ENCODE peak calls at places on chromosomes 16 and 17, in six cellular contexts. U, Y, B, T, I and G are unnamed samples.

GRCh38 chr17:80363518-80364090 is 51.4 kb upstream of the ENDOV start:
- DNase-seq in Y (no peak), B (no peak), U (no peak), T (no peak), I (no peak), G (no peak)

GRCh38 chr16:86067516-86067915 is 168.6 kb downstream of the IRF8 start:
- DNase-seq in T (no peak), B (no peak), U (no peak), I (no peak), Y (no peak), G (no peak)

GRCh38 chr16:83990492-83990891 is 22.4 kb downstream of the NECAB2 start:
- DNase-seq in U (no peak), Y (no peak), B (no peak), T (no peak), I (no peak), G (no peak)

GRCh38 chr17:14143678-14144077 is 74.4 kb downstream of the COX10 start:
- DNase-seq in Y (no peak), I (no peak), B (peak), U (no peak), T (no peak), G (no peak)

GRCh38 chr16:84281077-84281476 is 13.6 kb upstream of the WFDC1 start:
- DNase-seq in B (peak), U (no peak), Y (no peak), I (peak), T (no peak), G (peak)

GRCh38 chr16:80280557-80280956 is 260.2 kb upstream of the DYNLRB2 start:
- DNase-seq in B (no peak), Y (no peak), I (no peak), U (no peak), T (no peak), G (no peak)

GRCh38 chr17:19513897-19514488 is 19.7 kb upstream of the SLC47A1 start:
- DNase-seq in Y (peak), T (peak), U (no peak), I (peak), B (peak), G (peak)

GRCh38 chr16:11597268-11597690 is 10.6 kb upstream of the LITAF start:
- DNase-seq in Y (peak), I (peak), T (no peak), U (no peak), B (peak), G (peak)

GRCh38 chr17:50221500-50222480 is 20.4 kb upstream of the COL1A1 start:
- DNase-seq in B (peak), Y (peak), I (peak), U (peak), T (no peak), G (peak)

GRCh38 chr16:83588070-83588469 is 219.7 kb upstream of the HSBP1 start:
- DNase-seq in U (peak), I (no peak), T (no peak), Y (no peak), B (no peak), G (no peak)

GRCh38 chr17:2394775-2395191 is 6.1 kb downstream of the MNT start:
- DNase-seq in I (no peak), Y (no peak), B (no peak), T (no peak), U (no peak), G (no peak)

GRCh38 chr16:55368205-55368604 is 44.2 kb downstream of the IRX6 start:
- DNase-seq in B (no peak), T (no peak), U (no peak), Y (no peak), I (no peak), G (no peak)

GRCh38 chr17:74852237-74853047 is 7.2 kb downstream of the GRIN2C start:
- DNase-seq in B (peak), T (no peak), I (peak), U (no peak), Y (peak), G (no peak)

GRCh38 chr16:13036600-13036999 is 135.2 kb downstream of the SHISA9 start:
- DNase-seq in I (peak), Y (peak), T (no peak), B (peak), U (no peak), G (no peak)

GRCh38 chr17:40340880-40341807 is 23.4 kb downstream of the GJD3 start:
- DNase-seq in U (no peak), B (peak), Y (peak), T (peak), I (peak), G (peak)
- TF ChIP-seq CTCF in U (peak), B (no peak), Y (no peak), T (no peak), I (peak), G (peak)

DNA sequence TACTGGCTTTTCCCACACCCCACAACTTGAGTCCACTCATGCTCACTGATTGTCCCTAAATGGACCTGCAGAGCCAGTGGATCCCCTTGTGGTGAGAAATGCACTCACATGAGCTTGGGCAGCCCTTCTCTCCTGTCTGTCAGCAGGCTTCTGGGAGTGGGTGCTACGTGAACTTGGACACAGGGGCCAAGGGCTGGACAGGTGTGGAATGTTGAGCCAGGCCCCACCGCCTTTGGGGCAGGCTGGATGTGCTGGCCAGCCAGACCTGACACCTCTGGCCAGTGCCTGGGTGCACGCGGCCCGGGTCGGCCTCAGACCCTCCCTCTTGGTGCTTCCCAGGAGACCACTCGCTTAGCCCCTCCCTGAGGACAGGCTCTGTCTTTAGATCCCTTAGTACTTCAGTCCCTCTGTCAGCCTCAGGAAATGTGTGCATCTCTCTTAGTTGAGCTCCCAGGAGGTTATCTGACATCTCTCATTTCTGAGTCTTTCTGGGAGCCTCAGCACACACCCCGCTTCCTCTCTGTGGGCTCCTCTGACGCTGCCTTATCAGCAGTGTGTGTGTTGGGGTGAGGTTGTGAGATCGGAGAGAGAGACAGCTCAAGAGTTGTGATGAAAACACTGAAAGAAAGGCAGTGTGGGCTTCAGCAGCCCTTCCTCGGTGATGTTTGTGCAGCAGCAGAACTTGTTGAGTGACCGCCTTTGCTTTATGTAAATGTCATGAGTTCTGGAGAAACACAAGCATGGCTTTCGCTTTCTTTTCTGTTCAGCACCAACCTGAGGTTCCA is 117.0 kb downstream of the RAB11FIP4 start:
- DNase-seq in U (no peak), B (no peak), I (no peak), T (no peak), Y (no peak), G (no peak)
- TF ChIP-seq CTCF in U (peak), B (peak), I (peak), T (no peak), Y (no peak), G (peak)

GRCh38 chr17:60579551-60579950 is 20.4 kb upstream of the PPM1D start:
- DNase-seq in U (no peak), I (no peak), Y (no peak), B (no peak), T (no peak), G (no peak)

GRCh38 chr17:60583008-60583407 is 17.0 kb upstream of the PPM1D start:
- DNase-seq in I (no peak), U (no peak), Y (no peak), B (no peak), T (no peak), G (no peak)

GRCh38 chr17:60579090-60579489 is 20.9 kb upstream of the PPM1D start:
- DNase-seq in B (peak), T (no peak), I (peak), Y (no peak), U (no peak), G (peak)

GRCh38 chr17:60573139-60573975 is 26.6 kb upstream of the PPM1D start:
- DNase-seq in T (no peak), I (peak), B (peak), U (no peak), Y (no peak), G (peak)

DNA sequence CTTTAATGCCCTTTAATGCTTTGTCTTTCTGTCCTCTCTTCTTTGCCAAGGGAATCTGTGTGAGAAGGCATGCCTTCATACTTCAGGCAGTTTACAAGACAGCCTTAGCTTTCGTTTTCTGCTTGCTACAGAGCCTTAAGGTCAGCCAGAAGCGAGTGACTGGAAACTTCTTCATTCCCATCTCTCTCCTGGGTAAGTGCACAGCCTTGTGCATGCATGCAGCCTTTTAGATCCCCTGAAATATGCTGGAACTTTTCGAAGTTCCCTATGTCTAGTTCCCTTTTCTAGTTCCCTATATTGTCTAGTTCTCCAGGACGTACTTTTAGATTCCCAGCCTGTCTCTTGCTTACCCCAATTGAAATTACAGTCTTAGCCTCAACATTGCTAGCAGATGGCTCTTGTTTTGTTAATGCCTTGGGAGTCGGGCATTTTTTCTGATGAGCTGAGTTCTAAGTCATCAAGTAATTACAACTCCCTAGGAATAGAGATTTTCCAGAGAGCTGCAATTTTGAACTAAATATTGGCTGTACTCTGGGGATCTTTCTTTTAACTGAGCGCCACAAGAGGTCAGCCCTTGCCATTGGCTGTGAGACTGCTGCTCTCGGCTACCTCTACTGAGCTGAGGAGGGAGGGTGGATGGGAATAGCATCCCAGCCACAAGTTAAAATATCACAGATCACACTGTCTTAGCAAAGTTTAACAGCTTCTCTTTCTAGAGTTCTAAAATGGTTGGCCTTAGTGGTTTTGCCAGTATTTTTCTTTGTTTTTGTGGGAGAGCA is 22.7 kb upstream of the PPM1D start:
- DNase-seq in U (no peak), T (no peak), Y (peak), I (peak), B (peak), G (peak)
- TF ChIP-seq CTCF in U (peak), T (no peak), Y (no peak), I (peak), B (peak), G (no peak)

GRCh38 chr17:48854774-48855476 is 24.1 kb downstream of the CALCOCO2 start:
- DNase-seq in B (no peak), Y (no peak), I (no peak), U (no peak), T (no peak), G (no peak)

GRCh38 chr17:48856122-48856821 is 25.4 kb downstream of the CALCOCO2 start:
- DNase-seq in T (no peak), Y (no peak), U (no peak), I (no peak), B (no peak), G (no peak)

DNA sequence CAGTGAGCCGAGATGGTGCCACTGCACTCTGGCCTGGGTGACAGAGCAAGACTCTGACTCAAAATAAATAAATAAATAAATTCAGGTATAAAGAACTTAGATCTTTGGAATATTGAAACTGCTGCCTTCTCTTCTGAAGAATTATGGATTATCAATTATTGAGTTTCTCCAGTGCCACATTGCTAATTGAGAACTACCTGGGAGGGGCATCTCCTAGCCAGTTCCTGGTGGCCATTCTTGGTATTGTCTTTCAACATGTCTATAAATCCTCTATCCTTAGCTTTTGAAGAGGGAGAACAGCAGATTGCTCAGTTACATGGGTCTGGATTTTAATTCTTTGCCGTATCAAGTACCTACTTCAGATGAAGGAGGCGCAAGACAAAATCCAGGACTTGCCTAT is 29.2 kb downstream of the CALCOCO2 start:
- DNase-seq in T (no peak), Y (no peak), B (no peak), I (no peak), U (no peak), G (no peak)
- TF ChIP-seq CTCF in T (no peak), Y (no peak), B (peak), I (peak), U (no peak), G (peak)

GRCh38 chr16:82169861-82170845 is at the start of gene MPHOSPH6:
- DNase-seq in B (peak), U (peak), T (peak), Y (peak), I (peak), G (peak)
- TF ChIP-seq CTCF in B (no peak), U (no peak), T (no peak), Y (no peak), I (no peak), G (peak)

GRCh38 chr17:8189711-8190477 is at the start of gene BORCS6:
- DNase-seq in U (peak), B (peak), Y (peak), T (peak), I (peak), G (peak)
- TF ChIP-seq CTCF in U (no peak), B (peak), Y (no peak), T (no peak), I (no peak), G (peak)

GRCh38 chr17:9728564-9728963 is 62.8 kb downstream of the DHRS7C start:
- DNase-seq in T (no peak), U (peak), I (no peak), B (no peak), Y (no peak), G (no peak)

GRCh38 chr17:9728005-9728404 is 63.4 kb downstream of the DHRS7C start:
- DNase-seq in U (peak), Y (no peak), B (no peak), I (no peak), T (no peak), G (no peak)

GRCh38 chr17:9729034-9729650 is 62.2 kb downstream of the DHRS7C start:
- DNase-seq in I (peak), U (no peak), Y (no peak), B (peak), T (no peak), G (peak)

GRCh38 chr17:9726291-9726690 is 65.1 kb downstream of the DHRS7C start:
- DNase-seq in U (no peak), I (no peak), Y (no peak), B (no peak), T (no peak), G (no peak)

DNA sequence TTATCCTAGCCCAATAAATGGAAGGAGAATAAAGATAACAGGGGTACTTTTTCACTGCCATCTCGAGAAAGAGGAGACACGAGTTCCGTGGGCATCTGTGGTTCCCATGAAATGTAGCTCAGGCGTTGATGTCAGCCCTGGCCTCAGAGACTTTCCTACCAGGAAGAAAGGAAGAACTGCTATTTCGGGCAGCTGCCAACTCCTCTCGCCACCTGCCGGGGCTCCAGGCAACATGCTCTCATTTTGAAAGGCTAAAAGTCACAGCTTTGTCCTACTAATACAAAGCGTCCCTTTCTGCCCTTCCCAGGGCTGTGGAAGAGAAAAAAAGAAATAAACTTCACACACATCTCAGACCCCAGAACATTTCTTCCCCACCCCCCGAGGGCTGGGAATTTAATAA is 65.8 kb downstream of the DHRS7C start:
- DNase-seq in I (no peak), U (no peak), B (peak), T (no peak), Y (no peak), G (no peak)
- TF ChIP-seq CTCF in I (no peak), U (peak), B (no peak), T (no peak), Y (no peak), G (no peak)